ENCODE peak calls at places on chromosomes 16 and 17, in four cellular contexts. S, B, T and I are unnamed samples.

GRCh38 chr17:39213852-39214251 is 11.9 kb downstream of the STAC2 start:
- DNase-seq in S (peak; percentile 91), B (peak; percentile 76), T (no peak), I (no peak)

GRCh38 chr17:70184770-70185169 is 15.4 kb downstream of the KCNJ2 start:
- DNase-seq in S (peak; percentile 19), B (peak; percentile 24), T (no peak), I (no peak)

GRCh38 chr16:6492742-6493141 is 839.9 kb upstream of the RBFOX1 start:
- DNase-seq in S (no peak), B (no peak), T (no peak), I (no peak)

GRCh38 chr17:63537991-63538692 is 12.1 kb upstream of the DCAF7 start:
- DNase-seq in S (no peak), B (no peak), T (no peak), I (no peak)

GRCh38 chr16:88596477-88596876 is 26.3 kb downstream of the ZC3H18 start:
- DNase-seq in S (no peak), B (no peak), T (no peak), I (no peak)

GRCh38 chr16:26547681-26548080 is 519.0 kb upstream of the C16orf82 start:
- DNase-seq in S (no peak), B (no peak), T (no peak), I (no peak)

GRCh38 chr17:47324224-47325020 is 667 bp downstream of the EFCAB13 start:
- DNase-seq in S (peak; percentile 65), B (peak; percentile 81), T (peak; percentile 55), I (peak; percentile 70)

GRCh38 chr17:76264425-76264754 is 758 bp upstream of the UBALD2 start:
- DNase-seq in S (no peak), B (no peak), T (no peak), I (no peak)

GRCh38 chr17:52751051-52751450 is 592.5 kb upstream of the CA10 start:
- DNase-seq in S (no peak), B (no peak), T (no peak), I (no peak)

GRCh38 chr17:52759864-52760263 is 601.4 kb upstream of the CA10 start:
- DNase-seq in S (no peak), B (no peak), T (no peak), I (no peak)

GRCh38 chr17:52756739-52757138 is 598.2 kb upstream of the CA10 start:
- DNase-seq in S (no peak), B (no peak), T (no peak), I (no peak)

GRCh38 chr17:52758481-52758880 is 600.0 kb upstream of the CA10 start:
- DNase-seq in S (no peak), B (no peak), T (no peak), I (no peak)

DNA sequence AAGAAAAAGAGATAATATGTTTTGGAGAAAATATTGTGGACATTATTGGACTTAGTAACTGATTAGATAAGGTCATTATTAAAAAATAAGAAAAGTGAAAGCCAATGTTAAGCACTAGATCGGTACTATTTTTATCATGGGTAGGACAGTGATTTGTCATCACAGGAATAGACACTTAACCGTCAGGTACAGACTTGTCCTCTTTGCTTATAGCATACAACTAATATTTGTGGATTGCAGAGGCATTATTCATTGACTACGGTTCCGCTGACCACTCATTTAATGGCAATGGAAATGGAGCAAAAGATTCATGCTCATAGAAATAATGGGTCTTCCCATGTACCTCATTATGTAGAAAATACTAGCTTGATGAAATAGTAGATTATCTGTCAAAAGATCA is 596.3 kb upstream of the CA10 start:
- DNase-seq in S (no peak), B (no peak), T (no peak), I (no peak)
- H3K9me3 ChIP-seq in S (no peaks in the 10 kb centered on the region), B (peaks cover 7% of the 10 kb centered on the region), T (no peaks in the 10 kb centered on the region), I (no peaks in the 10 kb centered on the region)

DNA sequence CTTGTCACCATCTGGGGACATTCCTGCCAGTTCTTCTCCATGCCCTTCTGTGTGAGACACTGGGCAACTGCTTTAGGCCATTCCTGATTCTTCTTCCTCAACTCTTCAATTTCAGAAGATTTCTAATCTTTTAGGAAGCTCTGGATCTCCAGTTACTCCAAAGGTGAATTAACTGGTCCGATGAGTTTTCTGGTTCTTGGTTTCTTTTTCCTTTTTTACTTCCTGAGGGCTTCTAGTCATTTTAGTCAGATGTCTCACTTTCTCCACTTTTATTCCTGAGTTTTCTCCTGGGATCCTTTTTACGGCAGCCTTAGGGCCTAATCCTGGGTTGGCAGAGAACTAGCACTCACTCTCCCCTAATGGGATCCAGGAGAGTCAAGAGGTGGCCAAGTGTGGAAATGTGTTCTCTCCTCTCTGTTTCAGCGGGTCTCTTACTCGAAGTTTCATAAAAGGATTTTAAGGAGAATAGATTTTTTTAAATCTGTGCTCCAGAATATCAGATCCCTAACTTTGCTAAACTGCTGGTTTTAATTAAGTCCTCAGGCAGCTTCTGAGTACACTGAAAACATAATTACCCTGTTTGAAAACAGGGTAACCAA is 107.6 kb downstream of the RMI2 start:
- DNase-seq in S (no peak), B (no peak), T (peak; percentile 31), I (no peak)
- H3K4me3 ChIP-seq in S (no peak overlapping the region), B (no peak overlapping the region), T (no peak overlapping the region), I (no peak overlapping the region)

GRCh38 chr16:3413730-3414379 is 12.8 kb downstream of the ZNF174 start:
- DNase-seq in S (no peak), B (no peak), T (no peak), I (no peak)

GRCh38 chr16:3408561-3409197 is 7.7 kb downstream of the ZNF174 start:
- DNase-seq in S (no peak), B (no peak), T (no peak), I (no peak)
- H3K9me3 ChIP-seq in S (peaks cover 58% of the 10 kb centered on the region), B (peaks cover 99% of the 10 kb centered on the region), T (no peaks in the 10 kb centered on the region), I (peaks cover 97% of the 10 kb centered on the region)

GRCh38 chr17:44279586-44280344 is 11.8 kb upstream of the SLC4A1 start:
- DNase-seq in S (peak; percentile 97), B (peak; percentile 51), T (peak; percentile 40), I (peak; percentile 87)
- H3K4me3 ChIP-seq in S (no peak overlapping the region), B (no peak overlapping the region), T (no peak overlapping the region), I (no peak overlapping the region)